ENCODE peak calls at places on chromosomes 6 and 20, in seven cellular contexts. D is T-cell; M is ascending aorta; G is CD8-positive, alpha-beta memory T cell; B is heart right ventricle; P is stimulated activated CD4-positive, alpha-beta T cell treated with anti-CD3 and anti-CD28 coated beads, Interleukin-2, amount 100 ng/mL, for 24 hours; Y is cardiac fibroblast. R is an unnamed sample.

GRCh38 chr6:159830481-159831372 is 30.7 kb downstream of the PNLDC1 start:
- DNase-seq in P (no peak), B (no peak), D (no peak), G (no peak), M (no peak), Y (no peak), R (no peak)

GRCh38 chr6:79949235-79949634 is 1.9 kb upstream of the ELOVL4 start:
- DNase-seq in G (peak), Y (peak), B (peak), P (peak), D (peak), M (no peak), R (no peak)

GRCh38 chr6:40755749-40756452 is 168.7 kb upstream of the LRFN2 start:
- DNase-seq in Y (no peak), P (no peak), G (no peak), D (no peak), B (no peak), M (no peak), R (no peak)

GRCh38 chr6:25907475-25908014 is 22.9 kb downstream of the SLC17A2 start:
- DNase-seq in P (no peak), D (no peak), M (no peak), G (no peak), B (no peak), Y (no peak), R (no peak)

GRCh38 chr20:53081916-53082863 is 110.0 kb downstream of the TSHZ2 start:
- DNase-seq in B (no peak), Y (no peak), D (no peak), P (no peak), G (no peak), M (no peak), R (no peak)

GRCh38 chr6:141667580-141668309 is 465.0 kb upstream of the GJE1 start:
- DNase-seq in M (no peak), B (no peak), G (no peak), Y (peak), D (no peak), P (no peak), R (no peak)

GRCh38 chr6:124148225-124148624 is 344.6 kb downstream of the NKAIN2 start:
- DNase-seq in M (no peak), Y (no peak), B (no peak), D (no peak), P (no peak), G (no peak), R (no peak)

GRCh38 chr6:12075067-12075563 is 63.0 kb downstream of the HIVEP1 start:
- DNase-seq in B (no peak), Y (peak), P (no peak), D (peak), G (no peak), M (no peak), R (no peak)

GRCh38 chr6:36674942-36675341 is 3.6 kb upstream of the CDKN1A start:
- DNase-seq in Y (no peak), G (no peak), B (no peak), P (no peak), M (no peak), D (no peak), R (no peak)

GRCh38 chr6:100167585-100167984 is 173.6 kb upstream of the MCHR2 start:
- DNase-seq in G (no peak), M (no peak), D (no peak), P (no peak), Y (no peak), B (no peak), R (no peak)

GRCh38 chr6:13991393-13991792 is 66.6 kb downstream of the RNF182 start:
- DNase-seq in G (no peak), P (no peak), B (no peak), Y (no peak), M (no peak), D (no peak), R (no peak)

GRCh38 chr6:7765575-7766325 is 39.9 kb downstream of the BMP6 start:
- DNase-seq in G (no peak), M (no peak), P (no peak), B (no peak), D (no peak), Y (peak), R (no peak)

GRCh38 chr20:49286689-49287551 is 9.1 kb upstream of the ZNFX1 start:
- DNase-seq in B (no peak), G (no peak), D (no peak), M (no peak), P (no peak), Y (peak), R (no peak)

GRCh38 chr6:17974570-17975368 is 12.7 kb downstream of the KIF13A start:
- DNase-seq in G (no peak), P (no peak), Y (no peak), D (no peak), B (no peak), M (no peak), R (no peak)

GRCh38 chr6:75882734-75883133 is 133.7 kb downstream of the MYO6 start:
- DNase-seq in G (no peak), Y (peak), P (no peak), B (no peak), M (no peak), D (no peak), R (no peak)

GRCh38 chr6:42821341-42821668 is 39.5 kb downstream of the BICRAL start:
- DNase-seq in M (no peak), G (no peak), P (no peak), D (no peak), Y (no peak), B (no peak), R (no peak)

GRCh38 chr6:107807186-107807585 is 16.9 kb downstream of the SCML4 start:
- DNase-seq in B (no peak), Y (no peak), G (no peak), P (no peak), M (no peak), D (no peak), R (no peak)

GRCh38 chr6:8539446-8539845 is 104.1 kb upstream of the SLC35B3 start:
- DNase-seq in D (no peak), B (no peak), Y (peak), G (no peak), P (no peak), M (no peak), R (no peak)

GRCh38 chr6:21511891-21512550 is 81.5 kb upstream of the SOX4 start:
- DNase-seq in D (no peak), B (no peak), M (no peak), Y (no peak), G (no peak), P (no peak), R (no peak)

GRCh38 chr6:13873288-13874190 is 51.2 kb upstream of the RNF182 start:
- DNase-seq in B (peak), P (peak), D (peak), G (peak), M (no peak), Y (peak), R (no peak)

GRCh38 chr6:13611715-13612114 is 3.4 kb upstream of the NOL7 start:
- DNase-seq in D (no peak), M (no peak), P (no peak), Y (no peak), G (no peak), B (no peak), R (no peak)

GRCh38 chr6:152209211-152209610 is 401.7 kb downstream of the ESR1 start:
- DNase-seq in D (no peak), G (no peak), P (no peak), B (no peak), M (no peak), Y (no peak), R (no peak)

GRCh38 chr20:36277546-36277945 is 28.6 kb upstream of the DLGAP4 start:
- DNase-seq in Y (no peak), P (no peak), G (no peak), M (no peak), B (no peak), D (no peak), R (no peak)

R was measured in chondrocyte.